ENCODE peak calls at places on chromosomes 4 and X, in seven cellular contexts. C is GM04503, I is breast epithelium, J is iris pigment epithelial cell, Y is GOT3, U is mammary epithelial cell, R is non-pigmented ciliary epithelial cell. F is an unnamed sample.

GRCh38 chr4:88765729-88766128 is 68.1 kb upstream of the NAP1L5 start:
- DNase-seq in C (peak), I (no peak), J (peak), Y (no peak), U (peak), R (peak), F (peak)

GRCh38 chr4:4377683-4378082 is 9.2 kb upstream of the NSG1 start:
- DNase-seq in C (no peak), I (no peak), J (no peak), Y (no peak), U (no peak), R (no peak), F (no peak)

GRCh38 chr4:76930721-76931481 is 18.7 kb upstream of the SEPTIN11 start:
- DNase-seq in C (no peak), I (no peak), J (no peak), Y (no peak), U (peak), R (no peak), F (peak)

GRCh38 chrX:48575642-48576041 is 1.4 kb downstream of the RBM3 start:
- DNase-seq in C (no peak), I (no peak), J (no peak), Y (no peak), U (no peak), R (no peak), F (no peak)

GRCh38 chr4:66555301-66555700 is 885.0 kb upstream of the EPHA5 start:
- DNase-seq in C (no peak), I (no peak), J (peak), Y (no peak), U (peak), R (peak), F (peak)

GRCh38 chrX:110036162-110037033 is 33.5 kb downstream of the TMEM164 start:
- DNase-seq in C (no peak), I (no peak), J (no peak), Y (no peak), U (no peak), R (no peak), F (no peak)

GRCh38 chr4:3291969-3292570 is 751 bp upstream of the RGS12 start:
- DNase-seq in C (no peak), I (peak), J (peak), Y (no peak), U (peak), R (no peak), F (peak)

GRCh38 chr4:3441501-3442459 is at the start of gene HGFAC:
- DNase-seq in C (no peak), I (no peak), J (no peak), Y (no peak), U (no peak), R (no peak), F (peak)

GRCh38 chrX:105870465-105870864 is 48.1 kb downstream of the NRK start:
- DNase-seq in C (no peak), I (no peak), J (no peak), Y (no peak), U (no peak), R (no peak), F (no peak)

GRCh38 chrX:65994519-65995501 is 45.1 kb downstream of the VSIG4 start:
- DNase-seq in C (no peak), I (no peak), J (no peak), Y (no peak), U (no peak), R (no peak), F (no peak)

GRCh38 chrX:121308276-121308805 is 260.9 kb downstream of the GLUD2 start:
- DNase-seq in C (peak), I (no peak), J (peak), Y (no peak), U (peak), R (peak), F (peak)

GRCh38 chr4:141645611-141646340 is 9.4 kb downstream of the IL15 start:
- DNase-seq in C (peak), I (no peak), J (peak), Y (no peak), U (peak), R (peak), F (peak)

GRCh38 chrX:31580726-31581125 is 508.9 kb upstream of the FTHL17 start:
- DNase-seq in C (peak), I (no peak), J (peak), Y (no peak), U (peak), R (peak), F (peak)

GRCh38 chr4:40055873-40056721 is 553 bp upstream of the N4BP2 start:
- DNase-seq in C (no peak), I (peak), J (peak), Y (peak), U (peak), R (no peak), F (peak)

F was measured in M059J.